ENCODE peak calls at places on chromosomes 6 and 20, in four cellular contexts. C is bronchial epithelial cell, D is left ventricle myocardium inferior, Z is tibial artery. H is an unnamed sample.

GRCh38 chr20:39042279-39043150 is 80.4 kb downstream of the DHX35 start:
- DNase-seq in C (no peak), D (no peak), Z (no peak), H (no peak)

GRCh38 chr6:38016824-38017223 is 197.3 kb downstream of the ZFAND3 start:
- DNase-seq in C (no peak), D (no peak), Z (no peak), H (no peak)

GRCh38 chr20:16419138-16419715 is 154.0 kb downstream of the KIF16B start:
- DNase-seq in C (peak; percentile 80), D (no peak), Z (no peak), H (no peak)

GRCh38 chr6:12608016-12608860 is 108.3 kb upstream of the PHACTR1 start:
- DNase-seq in C (peak; percentile 54), D (no peak), Z (no peak), H (no peak)

GRCh38 chr6:78810146-78810545 is 57.2 kb upstream of the IRAK1BP1 start:
- DNase-seq in C (peak; percentile 80), D (no peak), Z (no peak), H (no peak)

GRCh38 chr6:135358251-135358821 is 139.2 kb downstream of the AHI1 start:
- DNase-seq in C (peak; percentile 86), D (no peak), Z (no peak), H (no peak)

GRCh38 chr6:113829702-113830058 is 27.5 kb upstream of the MARCKS start:
- DNase-seq in C (no peak), D (no peak), Z (no peak), H (no peak)

GRCh38 chr6:1136415-1136774 is 175.5 kb upstream of the FOXQ1 start:
- DNase-seq in C (peak; percentile 93), D (no peak), Z (no peak), H (no peak)

GRCh38 chr6:56259682-56260081 is 12.3 kb upstream of the COL21A1 start:
- DNase-seq in C (peak; percentile 70), D (no peak), Z (no peak), H (no peak)

GRCh38 chr6:169725270-169726048 is 1.2 kb upstream of the PHF10 start:
- DNase-seq in C (peak; percentile 66), D (peak; percentile 29), Z (peak; percentile 52), H (peak; percentile 50)

GRCh38 chr20:3046677-3047462 is 1.0 kb downstream of the MRPS26 start:
- DNase-seq in C (peak; percentile 68), D (no peak), Z (no peak), H (peak; percentile 32)

GRCh38 chr20:33624399-33624798 is 37.7 kb upstream of the C20orf144 start:
- DNase-seq in C (no peak), D (no peak), Z (no peak), H (no peak)

GRCh38 chr6:25056130-25056529 is 120.4 kb upstream of the RIPOR2 start:
- DNase-seq in C (no peak), D (no peak), Z (no peak), H (no peak)

GRCh38 chr6:30763618-30764489 is 19.5 kb upstream of the IER3 start:
- DNase-seq in C (no peak), D (no peak), Z (no peak), H (peak; percentile 48)

GRCh38 chr20:23180451-23180921 is 94.4 kb upstream of the CD93 start:
- DNase-seq in C (no peak), D (peak; percentile 69), Z (no peak), H (no peak)

GRCh38 chr6:43426928-43427405 is 374 bp upstream of the ABCC10 start:
- DNase-seq in C (no peak), D (no peak), Z (no peak), H (no peak)

GRCh38 chr6:15036690-15037245 is 209.1 kb upstream of the JARID2 start:
- DNase-seq in C (no peak), D (peak; percentile 85), Z (no peak), H (peak; percentile 70)

GRCh38 chr6:111871725-111872520 is 1.3 kb downstream of the FYN start:
- DNase-seq in C (no peak), D (peak; percentile 26), Z (peak; percentile 48), H (no peak)

GRCh38 chr6:51915098-51915497 is 172.3 kb downstream of the PKHD1 start:
- DNase-seq in C (peak; percentile 8), D (no peak), Z (no peak), H (no peak)

GRCh38 chr20:54189630-54190029 is 15.8 kb upstream of the CYP24A1 start:
- DNase-seq in C (peak; percentile 96), D (no peak), Z (no peak), H (no peak)

GRCh38 chr20:58470336-58470978 is 44.7 kb downstream of the APCDD1L start:
- DNase-seq in C (no peak), D (no peak), Z (no peak), H (no peak)

GRCh38 chr20:50572922-50573777 is 63.0 kb downstream of the PTPN1 start:
- DNase-seq in C (no peak), D (peak; percentile 60), Z (peak; percentile 84), H (no peak)

GRCh38 chr20:16368645-16369292 is 204.5 kb downstream of the KIF16B start:
- DNase-seq in C (peak; percentile 12), D (no peak), Z (no peak), H (no peak)

GRCh38 chr6:113894712-113895674 is 37.8 kb downstream of the MARCKS start:
- DNase-seq in C (no peak), D (no peak), Z (no peak), H (no peak)

GRCh38 chr6:160950507-160950906 is 41.1 kb upstream of the MAP3K4 start:
- DNase-seq in C (peak; percentile 94), D (no peak), Z (no peak), H (peak; percentile 26)

GRCh38 chr6:110178626-110179405 is 654 bp downstream of the WASF1 start:
- DNase-seq in C (peak; percentile 80), D (peak; percentile 15), Z (peak; percentile 40), H (peak; percentile 28)

GRCh38 chr6:157659536-157660271 is 163.3 kb upstream of the SNX9 start:
- DNase-seq in C (no peak), D (no peak), Z (no peak), H (peak; percentile 25)

GRCh38 chr6:128519132-128519930 is 1.1 kb downstream of the PTPRK start:
- DNase-seq in C (peak; percentile 23), D (peak; percentile 35), Z (peak; percentile 45), H (peak; percentile 71)

GRCh38 chr6:79697430-79697829 is 66.3 kb downstream of the SH3BGRL2 start:
- DNase-seq in C (no peak), D (no peak), Z (no peak), H (no peak)

GRCh38 chr6:38796850-38797249 is 81.7 kb downstream of the DNAH8 start:
- DNase-seq in C (peak; percentile 17), D (no peak), Z (no peak), H (peak; percentile 27)

GRCh38 chr20:47493175-47493953 is 8.3 kb upstream of the NCOA3 start:
- DNase-seq in C (peak; percentile 84), D (peak; percentile 92), Z (peak; percentile 92), H (peak; percentile 93)

GRCh38 chr20:36919715-36920333 is 31.7 kb downstream of the SAMHD1 start:
- DNase-seq in C (peak; percentile 58), D (no peak), Z (no peak), H (peak; percentile 42)

GRCh38 chr20:17961600-17961965 is 7.0 kb downstream of the SNX5 start:
- DNase-seq in C (no peak), D (no peak), Z (no peak), H (no peak)

GRCh38 chr6:142695016-142695415 is 250.0 kb downstream of the HIVEP2 start:
- DNase-seq in C (no peak), D (no peak), Z (no peak), H (no peak)

GRCh38 chr20:7094438-7094997 is 327.0 kb downstream of the BMP2 start:
- DNase-seq in C (peak; percentile 65), D (no peak), Z (no peak), H (no peak)

GRCh38 chr20:64104667-64105451 is 2.5 kb downstream of the NPBWR2 start:
- DNase-seq in C (no peak), D (peak; percentile 4), Z (peak; percentile 15), H (peak; percentile 8)

GRCh38 chr6:123898669-123899068 is 95.0 kb downstream of the NKAIN2 start:
- DNase-seq in C (no peak), D (no peak), Z (no peak), H (no peak)

GRCh38 chr20:33466303-33466646 is 22.7 kb upstream of the SNTA1 start:
- DNase-seq in C (no peak), D (no peak), Z (no peak), H (no peak)

GRCh38 chr6:28215425-28215824 is 9.7 kb upstream of the ZSCAN9 start:
- DNase-seq in C (no peak), D (no peak), Z (no peak), H (no peak)

GRCh38 chr6:28209753-28210535 is 15.1 kb upstream of the ZSCAN9 start:
- DNase-seq in C (peak; percentile 55), D (no peak), Z (no peak), H (no peak)

GRCh38 chr6:28211840-28212509 is 13.1 kb upstream of the ZSCAN9 start:
- DNase-seq in C (no peak), D (no peak), Z (no peak), H (no peak)

GRCh38 chr6:28212510-28213212 is 12.4 kb upstream of the ZSCAN9 start:
- DNase-seq in C (peak; percentile 96), D (no peak), Z (no peak), H (peak; percentile 64)

GRCh38 chr6:28213213-28213523 is 11.9 kb upstream of the ZSCAN9 start:
- DNase-seq in C (no peak), D (no peak), Z (no peak), H (no peak)
- H3K4me3 ChIP-seq in C (peak overlapping the region; percentile 43), D (no peak overlapping the region), Z (no peak overlapping the region), H (no peak overlapping the region)

GRCh38 chr6:35486005-35486925 is 10.6 kb downstream of the TEAD3 start:
- DNase-seq in C (peak; percentile 91), D (peak; percentile 36), Z (no peak), H (peak; percentile 68)
- H3K4me3 ChIP-seq in C (peak overlapping the region; percentile 11), D (peak overlapping the region; percentile 54), Z (peak overlapping the region; percentile 25), H (no peak overlapping the region)

GRCh38 chr6:121441477-121441876 is 6.0 kb downstream of the GJA1 start:
- DNase-seq in C (no peak), D (no peak), Z (no peak), H (no peak)
- H3K4me3 ChIP-seq in C (no peak overlapping the region), D (peak overlapping the region; percentile 80), Z (peak overlapping the region; percentile 6), H (no peak overlapping the region)

DNA sequence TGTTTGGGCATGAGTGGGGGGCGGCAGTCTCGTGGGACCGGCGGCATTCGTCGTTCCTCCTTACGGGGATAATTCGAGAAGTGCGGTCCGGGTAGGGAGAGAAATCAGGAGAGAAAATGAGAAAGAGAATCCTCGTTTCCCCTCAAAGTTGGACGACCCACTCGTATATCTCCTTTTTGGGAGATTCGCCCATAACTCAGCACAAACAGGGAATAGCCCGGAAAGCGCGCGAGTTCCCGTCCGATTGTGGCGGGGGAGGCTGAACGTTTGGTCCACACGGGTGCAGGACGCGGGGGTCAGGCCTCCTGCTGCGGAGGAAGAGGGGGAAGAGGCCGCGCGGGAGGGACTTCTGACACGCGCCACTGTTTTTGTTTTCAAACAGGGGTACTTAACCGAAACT is 42.4 kb downstream of the POPDC3 start:
- DNase-seq in C (no peak), D (peak; percentile 20), Z (no peak), H (no peak)
- H3K4me3 ChIP-seq in C (peak overlapping the region; percentile 65), D (peak overlapping the region; percentile 90), Z (peak overlapping the region; percentile 79), H (no peak overlapping the region)